ENCODE peak calls at places on chromosomes 7 and 10, in four cellular contexts. S is HCT116, E is GM23338, L is GM12878. G is an unnamed sample.
A peak's percentile ranks its signal among the peaks of the same experiment; 100 is the strongest.

GRCh38 chr7:10706875-10707493 is 266.7 kb upstream of the PHF14 start:
- DNase-seq in S (no peak), E (no peak), L (peak; percentile 27), G (no peak)

GRCh38 chr7:111259991-111260390 is 169.1 kb downstream of the LRRN3 start:
- DNase-seq in S (no peak), E (no peak), L (no peak), G (no peak)

GRCh38 chr10:50416181-50416824 is 165.0 kb upstream of the ASAH2 start:
- DNase-seq in S (no peak), E (no peak), L (no peak), G (peak; percentile 33)

GRCh38 chr10:50536617-50537252 is 87.0 kb downstream of the SGMS1 start:
- DNase-seq in S (no peak), E (no peak), L (no peak), G (no peak)

GRCh38 chr10:129959544-129960492 is 4.3 kb downstream of the EBF3 start:
- DNase-seq in S (no peak), E (no peak), L (no peak), G (no peak)

GRCh38 chr10:69475433-69475830 is 24.2 kb downstream of the TSPAN15 start:
- DNase-seq in S (no peak), E (no peak), L (no peak), G (no peak)

GRCh38 chr10:31586708-31587107 is 267.7 kb downstream of the ZEB1 start:
- DNase-seq in S (no peak), E (no peak), L (no peak), G (no peak)

GRCh38 chr10:11608159-11608966 is 3.1 kb downstream of the USP6NL start:
- DNase-seq in S (no peak), E (no peak), L (peak; percentile 55), G (no peak)

GRCh38 chr7:140039071-140039470 is 23.7 kb downstream of the PARP12 start:
- DNase-seq in S (no peak), E (no peak), L (no peak), G (no peak)

GRCh38 chr10:110311357-110311949 is 6.7 kb upstream of the SMNDC1 start:
- DNase-seq in S (peak; percentile 80), E (peak; percentile 87), L (peak; percentile 47), G (peak; percentile 86)

GRCh38 chr10:126659750-126660149 is 10.7 kb downstream of the C10orf90 start:
- DNase-seq in S (no peak), E (no peak), L (no peak), G (no peak)

GRCh38 chr10:126650164-126650563 is 20.3 kb downstream of the C10orf90 start:
- DNase-seq in S (no peak), E (no peak), L (no peak), G (no peak)

GRCh38 chr10:126651461-126651860 is 19.0 kb downstream of the C10orf90 start:
- DNase-seq in S (no peak), E (no peak), L (no peak), G (no peak)

GRCh38 chr10:126658928-126659327 is 11.6 kb downstream of the C10orf90 start:
- DNase-seq in S (no peak), E (no peak), L (no peak), G (no peak)

DNA sequence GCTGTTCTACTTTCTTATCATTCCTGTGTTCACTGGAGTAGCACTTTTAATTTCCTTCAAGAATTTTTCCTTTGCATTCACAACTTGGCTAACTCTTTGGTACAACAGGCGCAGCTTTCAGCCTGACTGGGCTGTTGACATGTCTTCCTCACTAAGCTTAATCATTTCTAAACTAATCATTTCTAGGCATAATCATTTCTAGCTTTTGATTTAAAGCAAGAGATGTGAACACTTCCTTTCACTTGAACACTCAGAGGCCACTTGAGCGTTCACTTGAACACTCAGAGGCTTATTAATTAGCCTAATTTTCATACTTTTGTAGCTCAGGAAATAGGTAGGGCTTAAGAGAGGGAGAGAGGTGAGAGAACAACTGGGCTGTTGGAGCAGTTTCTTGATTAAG is 15.9 kb downstream of the C10orf90 start:
- DNase-seq in S (no peak), E (no peak), L (no peak), G (no peak)
- H3K4me1 ChIP-seq in S (no peaks in the 10 kb centered on the region), E (no peaks in the 10 kb centered on the region), L (no peaks in the 10 kb centered on the region), G (no peaks in the 10 kb centered on the region)

DNA sequence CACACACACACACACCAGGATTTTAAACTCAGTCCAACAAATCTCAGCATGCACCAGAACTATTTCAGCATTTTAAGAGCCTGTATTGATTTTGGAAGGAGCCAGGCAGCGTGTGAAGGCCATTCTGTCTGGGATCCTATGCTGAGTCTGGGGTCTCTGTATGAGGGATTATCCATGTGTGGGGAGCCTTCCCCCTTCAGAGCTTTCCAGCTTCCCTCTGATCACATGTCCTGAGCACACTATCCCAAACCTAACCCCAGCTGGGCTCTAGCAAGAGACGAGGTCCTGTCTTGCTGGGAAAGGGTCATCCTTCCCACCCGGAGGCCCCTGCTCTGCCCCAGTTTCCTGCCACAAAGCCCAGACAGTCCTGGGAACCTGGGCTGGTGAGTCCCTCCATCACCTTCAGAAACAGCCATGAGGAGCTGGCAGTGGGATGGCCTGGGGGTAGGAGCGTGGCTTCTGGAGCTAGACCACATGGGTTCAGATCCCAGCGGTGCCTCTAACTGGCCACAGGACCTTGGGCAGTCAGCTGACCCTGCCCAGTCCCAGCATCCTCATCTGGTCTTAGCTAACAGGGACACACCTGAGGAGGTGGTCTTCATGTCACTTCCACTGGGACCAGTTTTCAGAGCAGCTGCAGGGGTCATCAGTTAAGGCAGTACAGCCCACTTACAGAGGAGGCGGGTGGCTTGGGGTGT is 79.6 kb upstream of the RET start:
- DNase-seq in S (no peak), E (no peak), L (no peak), G (no peak)
- H3K27ac ChIP-seq in S (no peak overlapping the region), E (no peak overlapping the region), L (no peak overlapping the region), G (no peak overlapping the region)

GRCh38 chr10:23694921-23695824 is 256.3 kb downstream of the OTUD1 start:
- DNase-seq in S (no peak), E (peak; percentile 56), L (no peak), G (peak; percentile 65)
- TF ChIP-seq EZH2 in S (no peak), E (peak; percentile 51), L (no peak), G (no peak)

GRCh38 chr7:131532570-131533091 is 23.8 kb downstream of the PODXL start:
- DNase-seq in S (no peak), E (no peak), L (no peak), G (no peak)
- H3K4me1 ChIP-seq in S (peaks cover 15% of the 10 kb centered on the region), E (peaks cover 85% of the 10 kb centered on the region), L (no peaks in the 10 kb centered on the region), G (peaks cover under 1% of the 10 kb centered on the region)

DNA sequence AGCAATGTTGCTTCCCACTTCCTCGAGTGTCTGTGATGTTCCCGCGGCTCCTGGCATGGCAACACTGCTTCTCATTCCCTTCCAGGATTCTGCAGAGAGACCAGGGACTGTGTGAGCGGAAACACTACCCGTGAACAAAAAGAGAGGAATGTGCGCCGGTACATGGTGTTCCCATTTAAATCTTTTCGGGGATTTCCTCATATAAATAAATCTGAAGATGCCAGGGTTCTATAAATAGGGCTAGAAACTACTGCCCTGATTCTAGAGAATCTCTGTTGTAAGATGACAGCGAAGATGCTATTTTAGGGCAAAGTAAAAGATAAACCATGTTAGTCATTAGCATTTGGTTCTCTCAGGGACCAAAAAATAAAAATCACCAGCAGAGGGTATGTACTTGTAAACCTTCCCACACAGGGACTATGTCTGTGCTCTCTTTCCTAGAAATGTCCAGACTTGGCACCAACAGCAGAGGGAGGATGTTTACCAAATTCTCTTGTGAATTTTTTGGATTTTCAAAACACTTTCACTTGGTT is 92.2 kb upstream of the DDC start:
- DNase-seq in S (no peak), E (no peak), L (no peak), G (no peak)
- H3K27ac ChIP-seq in S (no peak overlapping the region), E (peak overlapping the region; percentile 9), L (no peak overlapping the region), G (no peak overlapping the region)

GRCh38 chr10:8055420-8056349 is 1.2 kb downstream of the GATA3 start:
- DNase-seq in S (no peak), E (peak; percentile 64), L (no peak), G (no peak)
- TF ChIP-seq EZH2 in S (no peak), E (peak; percentile 75), L (no peak), G (no peak)

GRCh38 chr10:125006188-125006680 is 64.3 kb downstream of the ZRANB1 start:
- DNase-seq in S (no peak), E (no peak), L (no peak), G (no peak)
- H3K4me1 ChIP-seq in S (peaks cover 4% of the 10 kb centered on the region), E (peaks cover 25% of the 10 kb centered on the region), L (no peaks in the 10 kb centered on the region), G (no peaks in the 10 kb centered on the region)

DNA sequence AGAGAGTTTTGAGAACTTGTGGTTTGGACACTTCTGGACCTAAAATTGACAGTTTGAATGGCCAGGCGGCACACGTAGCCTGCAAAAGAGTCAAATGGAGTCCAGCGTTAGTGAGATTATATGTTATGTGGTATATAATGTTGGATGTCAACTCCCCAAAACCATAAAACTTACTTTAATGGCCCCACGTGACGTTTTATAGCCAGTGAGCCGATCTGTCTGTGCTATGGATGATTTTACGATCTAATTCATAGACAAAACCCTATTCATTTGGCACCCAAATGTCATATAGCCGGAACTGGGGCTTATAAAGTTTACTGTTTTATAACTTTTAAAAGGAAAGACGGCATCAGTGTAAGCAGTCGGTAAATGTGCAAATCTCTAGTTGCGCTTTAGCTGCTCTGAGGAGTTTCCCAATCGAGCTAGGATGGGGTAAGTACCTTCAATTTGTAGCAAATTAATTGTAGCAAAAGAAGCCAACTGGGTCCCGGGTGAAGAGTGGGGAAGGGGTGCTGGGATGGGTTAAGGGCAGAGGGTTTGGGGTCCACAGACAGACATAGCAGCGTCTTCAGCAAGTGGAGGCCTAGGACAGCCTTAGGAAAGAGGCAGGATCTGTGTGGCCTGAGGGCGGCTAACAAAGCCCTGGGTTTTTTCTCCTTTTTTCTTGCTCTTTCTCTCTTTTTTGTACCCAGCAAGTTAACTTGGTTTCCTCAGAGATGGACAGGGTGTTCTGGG is 3.2 kb downstream of the HOXA5 start:
- DNase-seq in S (no peak), E (no peak), L (no peak), G (no peak)
- H3K27ac ChIP-seq in S (no peak overlapping the region), E (no peak overlapping the region), L (no peak overlapping the region), G (no peak overlapping the region)

GRCh38 chr10:21519327-21519933 is 6.1 kb downstream of the SKIDA1 start:
- DNase-seq in S (no peak), E (no peak), L (no peak), G (no peak)
- TF ChIP-seq EZH2 in S (no peak), E (no peak), L (no peak), G (no peak)

GRCh38 chr7:118844748-118845147 is 620.2 kb downstream of the ANKRD7 start:
- DNase-seq in S (no peak), E (no peak), L (no peak), G (no peak)

GRCh38 chr7:118846977-118847376 is 622.5 kb downstream of the ANKRD7 start:
- DNase-seq in S (no peak), E (no peak), L (no peak), G (no peak)

GRCh38 chr7:118845787-118846186 is 621.3 kb downstream of the ANKRD7 start:
- DNase-seq in S (no peak), E (no peak), L (no peak), G (no peak)

GRCh38 chr7:118839544-118839943 is 615.0 kb downstream of the ANKRD7 start:
- DNase-seq in S (no peak), E (no peak), L (no peak), G (no peak)

GRCh38 chr7:118843456-118843855 is 619.0 kb downstream of the ANKRD7 start:
- DNase-seq in S (no peak), E (no peak), L (no peak), G (no peak)
- H3K4me1 ChIP-seq in S (no peaks in the 10 kb centered on the region), E (peaks cover 3% of the 10 kb centered on the region), L (no peaks in the 10 kb centered on the region), G (no peaks in the 10 kb centered on the region)

G was measured in A673.